ENCODE peak calls at places on chromosomes 13 and 19, in eight cellular contexts. P, Q, O, Y, S, V, M and J are unnamed samples.

GRCh38 chr13:49527123-49527522 is 31.4 kb downstream of the PHF11 start:
- DNase-seq in Q (no peak), M (no peak), V (no peak), O (no peak), P (no peak), Y (no peak), S (no peak), J (no peak)

GRCh38 chr19:46269085-46269484 is 27.8 kb upstream of the HIF3A start:
- DNase-seq in Q (no peak), M (no peak), P (no peak), Y (no peak), V (no peak), S (no peak), O (no peak), J (no peak)

GRCh38 chr13:46665630-46666482 is 112.9 kb downstream of the LRCH1 start:
- DNase-seq in S (peak; percentile 30), Y (no peak), P (no peak), M (no peak), O (peak; percentile 29), Q (no peak), V (no peak), J (no peak)

GRCh38 chr19:50003810-50004419 is 21.3 kb downstream of the VRK3 start:
- DNase-seq in S (peak; percentile 56), O (peak; percentile 97), P (peak; percentile 29), Y (no peak), Q (no peak), V (no peak), M (peak; percentile 57), J (no peak)

GRCh38 chr19:38142176-38143035 is 81.6 kb downstream of the DPF1 start:
- DNase-seq in S (peak; percentile 78), P (no peak), Y (peak; percentile 92), Q (peak; percentile 25), O (peak; percentile 47), M (peak; percentile 56), V (peak; percentile 13), J (peak; percentile 83)

GRCh38 chr19:47615714-47616113 is 6.8 kb downstream of the BICRA start:
- DNase-seq in M (no peak), Y (no peak), O (no peak), Q (no peak), P (no peak), S (no peak), V (no peak), J (no peak)

GRCh38 chr13:67296511-67296910 is 66.4 kb upstream of the PCDH9 start:
- DNase-seq in V (no peak), Q (no peak), Y (no peak), S (no peak), M (no peak), O (peak; percentile 18), P (no peak), J (no peak)

GRCh38 chr19:12984143-12984627 is 11.1 kb upstream of the NFIX start:
- DNase-seq in S (no peak), O (no peak), M (no peak), P (no peak), Q (no peak), V (no peak), Y (no peak), J (no peak)

GRCh38 chr13:110712081-110712848 is 1.2 kb upstream of the ING1 start:
- DNase-seq in M (peak; percentile 73), O (peak; percentile 84), Q (peak; percentile 81), Y (peak; percentile 87), S (peak; percentile 93), V (peak; percentile 65), P (peak; percentile 31), J (peak; percentile 95)

GRCh38 chr13:21046203-21046602 is 15.2 kb downstream of the LATS2 start:
- DNase-seq in O (no peak), V (no peak), M (no peak), Q (no peak), S (no peak), P (no peak), Y (no peak), J (no peak)

GRCh38 chr13:29383476-29383875 is 212.0 kb downstream of the SLC7A1 start:
- DNase-seq in S (no peak), O (no peak), Q (no peak), M (no peak), Y (no peak), V (no peak), P (no peak), J (no peak)

GRCh38 chr13:51639171-51639570 is 54.9 kb downstream of the WDFY2 start:
- DNase-seq in P (no peak), V (no peak), Y (no peak), M (no peak), S (no peak), O (no peak), Q (no peak), J (no peak)

GRCh38 chr13:50071399-50071798 is 56.2 kb downstream of the KCNRG start:
- DNase-seq in Y (no peak), P (no peak), M (no peak), O (no peak), V (no peak), S (no peak), Q (no peak), J (no peak)

GRCh38 chr19:11408591-11408990 is 10.5 kb downstream of the RGL3 start:
- DNase-seq in P (no peak), Y (no peak), Q (no peak), S (no peak), M (no peak), O (no peak), V (no peak), J (no peak)

GRCh38 chr19:39768334-39768733 is 10.3 kb upstream of the LEUTX start:
- DNase-seq in Y (no peak), S (no peak), V (no peak), M (no peak), P (no peak), O (no peak), Q (no peak), J (no peak)

GRCh38 chr13:91270031-91270430 is 77.5 kb upstream of the MIR17HG start:
- DNase-seq in P (no peak), V (no peak), M (no peak), S (no peak), Q (no peak), O (no peak), Y (no peak), J (no peak)

GRCh38 chr19:8973501-8974091 is 36.6 kb downstream of the MUC16 start:
- DNase-seq in V (no peak), Y (peak; percentile 55), P (no peak), Q (no peak), O (no peak), S (peak; percentile 6), M (no peak), J (peak; percentile 68)

GRCh38 chr19:10812902-10813404 is 23.1 kb downstream of the TMED1 start:
- DNase-seq in M (no peak), O (peak; percentile 97), Q (no peak), P (peak; percentile 68), V (no peak), Y (no peak), S (peak; percentile 71), J (no peak)

GRCh38 chr13:39397866-39398265 is 205.1 kb downstream of the LHFPL6 start:
- DNase-seq in V (no peak), P (no peak), Q (no peak), O (no peak), Y (no peak), S (no peak), M (no peak), J (no peak)

GRCh38 chr19:17673937-17674799 is 14.0 kb downstream of the UNC13A start:
- DNase-seq in O (no peak), V (no peak), P (no peak), S (no peak), Y (no peak), M (no peak), Q (no peak), J (no peak)